ENCODE peak calls at places on chromosomes 11 and 22, in seven cellular contexts. Z is GM12891, G is SK-N-SH, T is GM12878, E is H1, W is HepG2, R is K562. Q is an unnamed sample.

GRCh38 chr11:11813288-11813962 is 28.3 kb upstream of the USP47 start:
- DNase-seq in T (no peak), R (no peak), Z (no peak), W (peak; percentile 94), G (no peak), E (no peak), Q (no peak)

GRCh38 chr11:106021181-106021966 is 666 bp downstream of the MSANTD4 start:
- DNase-seq in T (no peak), G (no peak), W (peak; percentile 10), Z (no peak), E (no peak), R (peak; percentile 34), Q (no peak)

GRCh38 chr11:76415073-76415472 is 29.7 kb upstream of the EMSY start:
- DNase-seq in R (no peak), W (no peak), Z (no peak), T (no peak), E (peak; percentile 29), G (no peak), Q (no peak)

GRCh38 chr11:33633251-33634003 is 67.2 kb downstream of the C11orf91 start:
- DNase-seq in W (peak; percentile 82), R (no peak), T (no peak), G (no peak), E (peak; percentile 17), Z (no peak), Q (no peak)

GRCh38 chr22:50267591-50268390 is 2.4 kb downstream of the MAPK11 start:
- DNase-seq in T (no peak), R (peak; percentile 73), G (peak; percentile 68), E (no peak), Z (peak; percentile 83), W (no peak), Q (no peak)

GRCh38 chr22:43031617-43032016 is 16.7 kb upstream of the PACSIN2 start:
- DNase-seq in R (no peak), E (no peak), Z (no peak), W (no peak), G (no peak), T (no peak), Q (no peak)

GRCh38 chr11:61975638-61976419 is 8.4 kb upstream of the FTH1 start:
- DNase-seq in T (no peak), G (no peak), E (no peak), R (no peak), W (no peak), Z (no peak), Q (no peak)

GRCh38 chr11:129440028-129440630 is 64.5 kb downstream of the BARX2 start:
- DNase-seq in G (no peak), T (no peak), R (no peak), Z (no peak), E (peak; percentile 39), W (peak; percentile 26), Q (no peak)

GRCh38 chr11:119056397-119056999 is 507 bp downstream of the HYOU1 start:
- DNase-seq in E (no peak), T (no peak), G (peak; percentile 78), R (peak; percentile 61), W (no peak), Z (peak; percentile 43), Q (peak; percentile 52)

GRCh38 chr22:17945156-17945850 is 79.1 kb downstream of the MICAL3 start:
- DNase-seq in G (peak; percentile 53), T (no peak), E (no peak), W (no peak), R (no peak), Z (no peak), Q (no peak)

GRCh38 chr11:130631119-130631518 is 182.7 kb downstream of the ADAMTS15 start:
- DNase-seq in T (no peak), W (no peak), Z (no peak), R (no peak), E (no peak), G (no peak), Q (no peak)

GRCh38 chr11:36233226-36233625 is 56.0 kb downstream of the COMMD9 start:
- DNase-seq in T (no peak), W (no peak), G (no peak), R (no peak), Z (no peak), E (no peak), Q (no peak)

GRCh38 chr11:12832828-12833227 is 158.6 kb downstream of the TEAD1 start:
- DNase-seq in G (no peak), W (no peak), T (no peak), E (no peak), R (no peak), Z (no peak), Q (no peak)

GRCh38 chr11:19345848-19346681 is 105.3 kb upstream of the E2F8 start:
- DNase-seq in G (peak; percentile 84), E (no peak), W (no peak), T (no peak), R (peak; percentile 19), Z (peak; percentile 47), Q (peak; percentile 41)

GRCh38 chr11:117535201-117535869 is 207.7 kb downstream of the CEP164 start:
- DNase-seq in Z (no peak), E (no peak), R (no peak), T (no peak), W (no peak), G (peak; percentile 70), Q (no peak)

GRCh38 chr11:38990139-38990538 is 2392.1 kb upstream of the RAG2 start:
- DNase-seq in Z (no peak), W (no peak), G (no peak), E (no peak), T (no peak), R (no peak), Q (no peak)

GRCh38 chr22:39416319-39416718 is 16.7 kb downstream of the TAB1 start:
- DNase-seq in W (no peak), E (no peak), R (no peak), T (no peak), G (no peak), Z (no peak), Q (no peak)

GRCh38 chr11:46718155-46719019 is 626 bp upstream of the F2 start:
- DNase-seq in Z (no peak), W (peak; percentile 98), R (no peak), G (no peak), E (no peak), T (no peak), Q (no peak)

GRCh38 chr11:46711288-46711687 is 7.7 kb upstream of the F2 start:
- DNase-seq in E (no peak), G (no peak), W (no peak), T (no peak), Z (no peak), R (no peak), Q (no peak)

GRCh38 chr11:46710821-46711269 is 8.2 kb upstream of the F2 start:
- DNase-seq in Z (no peak), W (no peak), G (no peak), E (no peak), R (no peak), T (no peak), Q (no peak)

DNA sequence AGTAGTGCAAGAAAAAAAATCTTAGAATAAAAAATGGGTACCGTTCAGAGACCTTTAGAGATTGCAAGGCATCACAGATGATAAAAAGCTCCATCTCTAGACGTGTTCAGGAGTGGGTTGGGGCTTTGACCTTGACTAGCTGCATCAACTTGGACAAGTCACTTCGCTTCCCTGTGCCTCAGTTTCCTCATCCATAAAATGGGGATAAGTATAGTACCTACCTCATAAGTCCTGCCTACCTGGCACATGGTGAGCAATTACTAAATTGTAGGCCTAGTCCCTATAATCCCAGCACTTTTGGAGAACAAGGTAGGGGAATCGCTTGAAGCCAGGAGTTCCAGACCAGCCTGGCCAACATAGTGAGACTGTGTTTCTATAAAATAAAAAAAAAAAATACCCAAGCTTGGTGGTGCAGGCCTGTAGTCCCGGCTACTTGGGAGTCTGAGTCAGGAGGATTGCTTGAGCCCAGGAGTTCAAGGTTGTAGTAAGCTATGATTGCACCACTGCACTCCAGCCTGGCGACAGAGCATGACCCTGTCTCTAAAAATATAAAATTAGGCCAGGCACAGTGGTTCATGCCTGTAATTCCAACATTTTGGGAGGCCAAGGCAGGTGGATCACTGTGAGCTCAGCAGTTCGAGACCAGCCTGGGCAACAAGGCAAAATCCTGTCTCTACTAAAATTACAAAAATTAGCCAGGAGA is 6.0 kb upstream of the F2 start:
- DNase-seq in R (no peak), W (no peak), Z (no peak), E (no peak), T (no peak), G (no peak), Q (no peak)
- TF ChIP-seq POLR2AphosphoS5 in R (no peak), W (no peak), Z (no peak), E (no peak), T (no peak), G (no peak), Q (no peak)

GRCh38 chr22:21759631-21760030 is 24.0 kb upstream of the YPEL1 start:
- DNase-seq in G (no peak), R (no peak), T (no peak), W (no peak), E (no peak), Z (no peak), Q (no peak)

GRCh38 chr22:21760640-21761039 is 25.0 kb upstream of the YPEL1 start:
- DNase-seq in G (no peak), Z (no peak), E (no peak), R (peak; percentile 79), T (no peak), W (no peak), Q (no peak)

GRCh38 chr22:21761994-21762680 is 26.5 kb upstream of the YPEL1 start:
- DNase-seq in G (no peak), R (no peak), T (no peak), W (no peak), E (no peak), Z (no peak), Q (no peak)

GRCh38 chr22:21762712-21763581 is 27.4 kb upstream of the YPEL1 start:
- DNase-seq in Z (no peak), R (no peak), W (no peak), E (no peak), T (no peak), G (no peak), Q (peak; percentile 42)

GRCh38 chr22:21761086-21761485 is 25.5 kb upstream of the YPEL1 start:
- DNase-seq in W (no peak), E (no peak), Z (no peak), G (no peak), R (no peak), T (no peak), Q (no peak)
- TF ChIP-seq TAF1 in W (no peak), E (no peak), Z (no peak), G (no peak), R (no peak), T (no peak), Q (no peak)

DNA sequence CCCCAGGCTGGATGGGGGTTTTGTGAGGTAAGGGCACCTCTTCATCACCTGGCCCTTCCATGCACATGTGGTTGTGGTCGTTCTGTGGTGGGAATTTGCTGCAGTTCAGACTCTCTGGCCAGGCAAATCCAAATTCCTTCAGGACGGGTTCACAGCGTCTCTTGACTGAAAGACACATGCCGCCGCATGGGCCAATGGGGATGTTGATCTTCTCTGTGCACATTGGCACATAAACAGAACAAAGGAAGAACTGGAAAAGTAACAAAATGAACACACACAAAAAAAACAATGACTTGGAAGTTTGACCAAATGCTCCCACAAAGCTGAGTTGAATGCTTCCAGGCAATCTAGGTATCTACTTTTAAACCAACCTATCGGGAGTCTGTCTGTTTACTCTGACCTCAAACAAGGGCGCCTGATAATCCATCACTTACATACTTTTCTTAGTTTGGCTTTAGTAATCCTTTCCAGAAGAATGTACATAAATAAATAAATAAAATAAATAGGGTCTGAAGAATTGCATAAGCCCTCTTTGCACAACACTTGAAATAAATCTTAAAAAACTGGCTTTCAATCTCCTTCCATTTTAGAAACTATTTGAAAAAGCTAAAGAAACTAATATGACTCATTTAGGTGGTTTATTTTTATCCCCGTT is 2.8 kb downstream of the FZD4 start:
- DNase-seq in G (no peak), E (no peak), Z (no peak), T (no peak), R (no peak), W (no peak), Q (no peak)
- TF ChIP-seq POLR2AphosphoS5 in G (no peak), E (no peak), Z (no peak), T (no peak), R (no peak), W (no peak), Q (no peak)

GRCh38 chr11:26276798-26277424 is 55.0 kb upstream of the ANO3 start:
- DNase-seq in Z (peak; percentile 7), E (peak; percentile 54), R (peak; percentile 56), G (peak; percentile 43), W (peak; percentile 38), T (no peak), Q (no peak)
- TF ChIP-seq TAF1 in Z (no peak), E (no peak), R (no peak), G (no peak), W (no peak), T (no peak), Q (no peak)

Q was measured in GM12892.